ENCODE peak calls at places on chromosomes 13 and 19, in ten cellular contexts. W is GM23248; H is HFFc6; B is naive thymus-derived CD8-positive, alpha-beta T cell; M is EL; Y is DMS79 treated with DMSO at 0.1 percent for 48 hours; R is NCI-H1694 treated with DMSO at 0.1 percent for 48 hours; P is stimulated activated CD8-positive, alpha-beta memory T cell treated with anti-CD3 and anti-CD28 coated beads, Interleukin-12 subunit alpha, Interleukin-12 subunit beta, amount 100 ng/mL, for 1 hour; T is sciatic nerve; O is mucosa of descending colon. N is an unnamed sample.

GRCh38 chr19:5343848-5344247 is 3.2 kb upstream of the PTPRS start:
- DNase-seq in W (peak), H (peak), B (no peak), M (peak), Y (no peak), R (no peak), P (no peak), T (no peak), O (no peak), N (no peak)

GRCh38 chr19:44677019-44677809 is 5.9 kb downstream of the CEACAM19 start:
- DNase-seq in W (peak), H (peak), B (no peak), M (peak), Y (no peak), R (peak), P (no peak), T (no peak), O (no peak), N (no peak)

GRCh38 chr19:11138659-11139526 is 16.7 kb downstream of the SPC24 start:
- DNase-seq in W (peak), H (peak), B (no peak), M (peak), Y (peak), R (peak), P (no peak), T (peak), O (peak), N (no peak)

GRCh38 chr19:48321372-48321621 is 4.1 kb upstream of the EMP3 start:
- DNase-seq in W (peak), H (peak), B (peak), M (peak), Y (peak), R (peak), P (peak), T (peak), O (peak), N (peak)

GRCh38 chr13:66618702-66619101 is 611.4 kb downstream of the PCDH9 start:
- DNase-seq in W (peak), H (peak), B (no peak), M (peak), Y (no peak), R (peak), P (no peak), T (no peak), O (no peak), N (no peak)

GRCh38 chr19:23075031-23075733 is 41.6 kb upstream of the ZNF730 start:
- DNase-seq in W (peak), H (no peak), B (no peak), M (peak), Y (no peak), R (peak), P (no peak), T (peak), O (peak), N (peak)

GRCh38 chr19:38769635-38770211 is 3.6 kb downstream of the LGALS7 start:
- DNase-seq in W (peak), H (peak), B (peak), M (peak), Y (no peak), R (no peak), P (peak), T (peak), O (peak), N (no peak)

GRCh38 chr13:84430015-84430414 is 547.7 kb upstream of the SLITRK1 start:
- DNase-seq in W (peak), H (peak), B (no peak), M (peak), Y (no peak), R (no peak), P (no peak), T (no peak), O (no peak), N (no peak)

GRCh38 chr13:100451923-100452322 is 136.7 kb downstream of the GGACT start:
- DNase-seq in W (no peak), H (no peak), B (no peak), M (no peak), Y (no peak), R (no peak), P (no peak), T (no peak), O (no peak), N (no peak)

GRCh38 chr19:32345261-32346207 is at the start of gene ZNF507:
- DNase-seq in W (peak), H (peak), B (peak), M (peak), Y (peak), R (peak), P (peak), T (peak), O (peak), N (peak)

GRCh38 chr13:44350775-44351504 is 22.7 kb upstream of the SERP2 start:
- DNase-seq in W (no peak), H (no peak), B (peak), M (no peak), Y (no peak), R (no peak), P (no peak), T (no peak), O (no peak), N (no peak)

GRCh38 chr19:956747-957451 is 27.2 kb upstream of the WDR18 start:
- DNase-seq in W (peak), H (peak), B (no peak), M (peak), Y (no peak), R (no peak), P (no peak), T (no peak), O (no peak), N (no peak)

GRCh38 chr13:79767126-79767525 is 286.2 kb downstream of the NDFIP2 start:
- DNase-seq in W (no peak), H (no peak), B (no peak), M (peak), Y (no peak), R (no peak), P (no peak), T (no peak), O (no peak), N (no peak)

GRCh38 chr13:65926750-65927171 is 1303.4 kb downstream of the PCDH9 start:
- DNase-seq in W (no peak), H (no peak), B (no peak), M (no peak), Y (no peak), R (no peak), P (no peak), T (no peak), O (peak), N (peak)

GRCh38 chr13:48790996-48791395 is 137.3 kb downstream of the CYSLTR2 start:
- DNase-seq in W (no peak), H (no peak), B (no peak), M (no peak), Y (no peak), R (no peak), P (no peak), T (no peak), O (no peak), N (no peak)

GRCh38 chr19:50838239-50838638 is 4.9 kb upstream of the KLK15 start:
- DNase-seq in W (peak), H (no peak), B (no peak), M (no peak), Y (no peak), R (no peak), P (no peak), T (no peak), O (no peak), N (no peak)

GRCh38 chr19:46717716-46718143 is 816 bp upstream of the PRKD2 start:
- DNase-seq in W (peak), H (no peak), B (no peak), M (no peak), Y (no peak), R (no peak), P (no peak), T (no peak), O (no peak), N (no peak)

GRCh38 chr13:35600137-35600536 is 123.6 kb upstream of the MAB21L1 start:
- DNase-seq in W (peak), H (peak), B (no peak), M (peak), Y (no peak), R (no peak), P (no peak), T (no peak), O (no peak), N (no peak)

GRCh38 chr19:5002143-5002542 is 33.2 kb downstream of the KDM4B start:
- DNase-seq in W (peak), H (peak), B (no peak), M (peak), Y (no peak), R (no peak), P (no peak), T (no peak), O (no peak), N (no peak)

GRCh38 chr13:64130170-64130569 is 2714.5 kb upstream of the PCDH20 start:
- DNase-seq in W (no peak), H (no peak), B (no peak), M (no peak), Y (no peak), R (no peak), P (no peak), T (no peak), O (no peak), N (no peak)

GRCh38 chr19:45346449-45346848 is 5.9 kb downstream of the KLC3 start:
- DNase-seq in W (peak), H (no peak), B (no peak), M (no peak), Y (peak), R (no peak), P (no peak), T (no peak), O (no peak), N (no peak)

GRCh38 chr13:37526710-37527446 is 71.7 kb downstream of the POSTN start:
- DNase-seq in W (peak), H (no peak), B (no peak), M (no peak), Y (peak), R (no peak), P (no peak), T (no peak), O (no peak), N (no peak)

GRCh38 chr19:18397242-18398202 is at the start of gene LRRC25:
- DNase-seq in W (no peak), H (no peak), B (no peak), M (no peak), Y (no peak), R (no peak), P (no peak), T (peak), O (no peak), N (no peak)

GRCh38 chr19:10471909-10472308 is 31.2 kb downstream of the KEAP1 start:
- DNase-seq in W (peak), H (peak), B (peak), M (peak), Y (peak), R (peak), P (no peak), T (no peak), O (no peak), N (no peak)

GRCh38 chr13:92054389-92054788 is 656.0 kb downstream of the GPC5 start:
- DNase-seq in W (no peak), H (no peak), B (no peak), M (no peak), Y (no peak), R (no peak), P (no peak), T (no peak), O (no peak), N (no peak)

GRCh38 chr13:90938848-90939247 is 408.6 kb upstream of the MIR17HG start:
- DNase-seq in W (no peak), H (no peak), B (no peak), M (no peak), Y (no peak), R (no peak), P (no peak), T (no peak), O (no peak), N (no peak)

GRCh38 chr19:3980353-3981251 is 4.7 kb downstream of the EEF2 start:
- DNase-seq in W (peak), H (no peak), B (no peak), M (no peak), Y (no peak), R (no peak), P (no peak), T (no peak), O (no peak), N (no peak)

GRCh38 chr13:77333521-77334083 is 6.7 kb upstream of the MYCBP2 start:
- DNase-seq in W (no peak), H (no peak), B (no peak), M (no peak), Y (no peak), R (no peak), P (no peak), T (no peak), O (no peak), N (no peak)

GRCh38 chr19:6065685-6066365 is 44.5 kb downstream of the RFX2 start:
- DNase-seq in W (peak), H (no peak), B (no peak), M (no peak), Y (peak), R (no peak), P (peak), T (peak), O (peak), N (peak)

GRCh38 chr19:18251587-18252369 is 22.5 kb downstream of the IQCN start:
- DNase-seq in W (peak), H (peak), B (peak), M (peak), Y (peak), R (peak), P (peak), T (peak), O (peak), N (peak)

GRCh38 chr19:53580871-53581835 is 43.2 kb downstream of the ZNF331 start:
- DNase-seq in W (no peak), H (no peak), B (no peak), M (no peak), Y (no peak), R (no peak), P (no peak), T (no peak), O (no peak), N (no peak)